ENCODE peak calls at places on chromosomes 5 and 9, in nine cellular contexts. H is AG09319; J is gastrocnemius medialis; Q is CD8-positive, alpha-beta T cell; T is heart right ventricle; I is CD4-positive, alpha-beta T cell; L is epithelial cell of proximal tubule; S is astrocyte; R is fibroblast of mammary gland. W is an unnamed sample.

GRCh38 chr5:130198927-130199326 is 294.7 kb downstream of the CHSY3 start:
- DNase-seq in T (no peak), L (no peak), H (no peak), J (no peak), R (peak; percentile 34), S (peak; percentile 18), Q (no peak), I (no peak), W (no peak)

GRCh38 chr9:95167998-95168397 is 149.5 kb downstream of the FANCC start:
- DNase-seq in I (peak; percentile 25), Q (peak; percentile 16), S (peak; percentile 82), L (peak; percentile 63), H (peak; percentile 71), R (peak; percentile 95), J (no peak), T (peak; percentile 72), W (no peak)

GRCh38 chr5:88734191-88734640 is 148.8 kb downstream of the MEF2C start:
- DNase-seq in T (peak; percentile 25), J (no peak), H (no peak), L (no peak), R (no peak), Q (no peak), I (no peak), S (no peak), W (no peak)

GRCh38 chr9:134641173-134641985 is at the start of gene COL5A1:
- DNase-seq in I (peak; percentile 40), R (peak; percentile 84), T (peak; percentile 91), L (no peak), H (peak; percentile 84), Q (no peak), S (peak; percentile 80), J (peak; percentile 62), W (peak; percentile 98)

GRCh38 chr9:131274674-131275331 is 1.5 kb downstream of the FAM78A start:
- DNase-seq in I (no peak), R (no peak), J (peak; percentile 75), L (no peak), S (no peak), H (no peak), T (peak; percentile 72), Q (no peak), W (no peak)

GRCh38 chr5:54325272-54325609 is 14.9 kb upstream of the ARL15 start:
- DNase-seq in S (no peak), R (no peak), Q (no peak), H (no peak), L (no peak), I (no peak), J (no peak), T (no peak), W (no peak)

GRCh38 chr9:91162784-91163440 is 198.8 kb downstream of the AUH start:
- DNase-seq in H (no peak), Q (no peak), S (peak; percentile 20), L (no peak), R (no peak), J (peak; percentile 50), T (no peak), I (peak; percentile 23), W (peak; percentile 80)

GRCh38 chr9:110156902-110157301 is 51.1 kb downstream of the C9orf152 start:
- DNase-seq in J (no peak), H (peak; percentile 67), Q (no peak), I (peak; percentile 17), S (peak; percentile 62), L (no peak), T (no peak), R (peak; percentile 88), W (no peak)

GRCh38 chr9:93108301-93109041 is 12.5 kb downstream of the CARD19 start:
- DNase-seq in R (no peak), J (no peak), Q (no peak), S (no peak), H (no peak), T (no peak), L (no peak), I (no peak), W (no peak)

GRCh38 chr5:91166040-91166807 is 216.9 kb downstream of the ARRDC3 start:
- DNase-seq in Q (no peak), R (peak; percentile 41), I (no peak), L (no peak), T (no peak), J (no peak), H (no peak), S (peak; percentile 59), W (no peak)

GRCh38 chr5:16673241-16673998 is 56.6 kb upstream of the RETREG1 start:
- DNase-seq in L (no peak), I (peak; percentile 46), J (no peak), H (no peak), Q (no peak), R (no peak), S (no peak), T (no peak), W (no peak)

GRCh38 chr9:98794802-98795201 is 1.6 kb downstream of the ANKS6 start:
- DNase-seq in Q (no peak), I (no peak), H (no peak), R (no peak), T (no peak), S (no peak), L (no peak), J (no peak), W (no peak)

GRCh38 chr5:149360262-149360661 is 2.4 kb downstream of the PCYOX1L start:
- DNase-seq in H (no peak), R (no peak), J (no peak), T (no peak), S (no peak), Q (no peak), L (no peak), I (no peak), W (no peak)

GRCh38 chr9:77374266-77374665 is 196.9 kb downstream of the VPS13A start:
- DNase-seq in Q (no peak), J (no peak), R (peak; percentile 28), H (no peak), L (no peak), S (peak; percentile 20), I (no peak), T (no peak), W (no peak)

GRCh38 chr9:33128570-33128969 is 38.6 kb downstream of the B4GALT1 start:
- DNase-seq in T (no peak), S (no peak), J (no peak), I (no peak), L (no peak), R (no peak), H (no peak), Q (no peak), W (no peak)

GRCh38 chr5:124755565-124755964 is 9.1 kb upstream of the ZNF608 start:
- DNase-seq in J (no peak), T (no peak), I (no peak), L (no peak), H (no peak), Q (no peak), S (peak; percentile 27), R (peak; percentile 46), W (no peak)

GRCh38 chr9:17528859-17529258 is 50.0 kb upstream of the SH3GL2 start:
- DNase-seq in J (no peak), T (no peak), S (no peak), I (no peak), R (peak; percentile 23), L (no peak), Q (no peak), H (no peak), W (no peak)
- TF ChIP-seq CTCF in J (no peak), T (peak; percentile 26), S (peak; percentile 44), I (no peak), R (peak; percentile 32), L (no peak), Q (no peak), H (peak; percentile 19), W (peak; percentile 47)

DNA sequence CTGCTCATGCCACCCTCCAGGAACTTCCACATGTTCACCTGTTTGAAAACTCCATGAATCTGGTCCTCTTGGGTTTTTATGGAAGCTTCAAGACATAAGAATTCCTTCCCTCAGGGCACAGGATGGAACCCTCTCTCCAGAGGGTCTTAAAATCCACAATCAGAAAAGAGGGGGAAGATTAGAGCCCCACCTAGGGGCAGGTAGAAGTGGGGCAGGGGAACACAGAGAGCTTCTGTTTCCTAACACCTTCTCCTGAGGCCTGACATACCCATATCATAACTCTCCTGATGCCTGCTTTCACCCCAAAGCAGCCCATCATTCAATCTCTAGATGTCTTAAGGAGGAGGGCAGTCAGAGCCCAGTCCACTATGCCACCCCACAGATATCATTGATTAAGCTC is 1087.7 kb upstream of the ARRDC3 start:
- DNase-seq in J (no peak), H (no peak), R (no peak), S (no peak), L (no peak), I (no peak), Q (no peak), T (no peak), W (no peak)
- TF ChIP-seq CTCF in J (no peak), H (no peak), R (no peak), S (no peak), L (peak; percentile 12), I (no peak), Q (no peak), T (no peak), W (no peak)

GRCh38 chr5:892390-893136 is at the start of the genes BRD9 and TRIP13:
- DNase-seq in S (peak; percentile 52), R (peak; percentile 65), L (no peak), J (peak; percentile 52), Q (peak; percentile 68), H (peak; percentile 34), I (peak; percentile 80), T (peak; percentile 77), W (peak; percentile 93)

GRCh38 chr5:891117-891836 is 1.3 kb downstream of the BRD9 start:
- DNase-seq in L (peak; percentile 19), I (no peak), R (peak; percentile 56), S (no peak), T (no peak), Q (no peak), H (no peak), J (no peak), W (peak; percentile 82)

GRCh38 chr5:893137-893506 is 438 bp downstream of the TRIP13 start:
- DNase-seq in Q (no peak), S (no peak), H (no peak), J (no peak), R (no peak), T (no peak), L (no peak), I (no peak), W (no peak)

GRCh38 chr5:891837-892389 is 688 bp downstream of the BRD9 start:
- DNase-seq in L (no peak), R (peak; percentile 8), S (no peak), I (no peak), T (no peak), Q (no peak), J (no peak), H (no peak), W (no peak)

DNA sequence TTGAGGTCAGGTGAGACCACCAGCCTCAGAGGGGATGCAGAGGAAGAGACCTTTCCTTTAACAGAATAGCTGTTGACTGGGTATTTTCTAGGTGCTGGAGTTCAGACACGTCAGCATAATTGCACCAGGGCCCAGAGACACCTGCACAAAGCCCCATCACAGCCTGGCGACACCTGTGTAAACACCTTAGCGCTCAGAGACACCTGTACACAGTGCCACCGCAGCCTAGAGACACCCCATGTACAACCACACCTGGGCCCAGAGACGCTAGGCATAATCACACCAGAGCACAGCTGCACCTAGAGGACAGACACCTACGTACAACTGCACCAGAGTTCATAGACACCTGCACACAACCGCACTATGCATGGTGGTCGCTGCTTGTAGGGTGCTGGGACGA is 1.0 kb downstream of the TRIP13 start:
- DNase-seq in S (no peak), Q (no peak), H (no peak), I (no peak), R (no peak), T (no peak), J (no peak), L (no peak), W (no peak)
- TF ChIP-seq CTCF in S (no peak), Q (no peak), H (no peak), I (no peak), R (no peak), T (no peak), J (no peak), L (no peak), W (no peak)

GRCh38 chr9:37034320-37034937 is 361 bp upstream of the PAX5 start:
- DNase-seq in S (no peak), J (no peak), I (no peak), L (no peak), R (no peak), Q (no peak), T (no peak), H (no peak), W (no peak)
- TF ChIP-seq CTCF in S (no peak), J (no peak), I (no peak), L (peak; percentile 38), R (no peak), Q (no peak), T (no peak), H (no peak), W (no peak)